ENCODE peak calls at places on chromosomes 6 and 20, in eight cellular contexts. G is epithelial cell of esophagus, R is NCI-H1417, F is HEK293T, C is Right ventricle myocardium superior, Z is AG08396, X is body of pancreas, N is IMR-90. W is an unnamed sample.

GRCh38 chr6:105651969-105652368 is 249.1 kb upstream of the PREP start:
- DNase-seq in X (no peak), F (no peak), Z (no peak), N (no peak), G (no peak), R (no peak), C (no peak), W (no peak)

GRCh38 chr6:42451146-42451594 is 556 bp downstream of the TRERF1 start:
- DNase-seq in R (no peak), G (no peak), C (no peak), F (no peak), Z (no peak), X (no peak), N (no peak), W (no peak)

GRCh38 chr6:162533009-162533400 is 194.6 kb downstream of the PRKN start:
- DNase-seq in X (no peak), N (no peak), F (no peak), C (no peak), Z (no peak), R (no peak), G (no peak), W (no peak)

GRCh38 chr6:39217177-39217864 is 12.0 kb downstream of the KCNK5 start:
- DNase-seq in X (peak), Z (no peak), R (no peak), F (peak), C (no peak), G (no peak), N (no peak), W (no peak)

GRCh38 chr6:28251648-28252506 is at the start of gene ZKSCAN4:
- DNase-seq in C (peak), X (peak), N (peak), F (peak), Z (peak), G (peak), R (peak), W (peak)

GRCh38 chr6:70135219-70135769 is 167.6 kb downstream of the COL9A1 start:
- DNase-seq in F (no peak), N (no peak), X (peak), G (no peak), Z (no peak), R (no peak), C (no peak), W (no peak)

GRCh38 chr6:14246876-14247275 is 129.3 kb downstream of the CD83 start:
- DNase-seq in X (no peak), G (no peak), R (no peak), Z (no peak), F (no peak), N (no peak), C (no peak), W (no peak)

GRCh38 chr6:46062312-46062711 is 46.7 kb upstream of the CLIC5 start:
- DNase-seq in G (no peak), N (no peak), C (no peak), F (no peak), X (peak), R (peak), Z (no peak), W (no peak)

GRCh38 chr20:53146201-53146891 is 174.2 kb downstream of the TSHZ2 start:
- DNase-seq in Z (no peak), N (no peak), G (no peak), F (no peak), R (no peak), C (no peak), X (no peak), W (no peak)

GRCh38 chr20:25036331-25036936 is 21.5 kb downstream of the ACSS1 start:
- DNase-seq in R (no peak), F (no peak), X (peak), C (no peak), Z (no peak), G (no peak), N (no peak), W (no peak)

GRCh38 chr6:170053966-170054661 is 236.8 kb downstream of the DLL1 start:
- DNase-seq in G (no peak), X (no peak), N (no peak), Z (no peak), R (no peak), C (peak), F (no peak), W (no peak)

GRCh38 chr6:1477432-1478090 is 88.2 kb downstream of the FOXF2 start:
- DNase-seq in C (no peak), G (peak), X (no peak), R (no peak), N (peak), F (no peak), Z (peak), W (no peak)

GRCh38 chr6:4670295-4670694 is 105.9 kb upstream of the CDYL start:
- DNase-seq in N (no peak), R (no peak), Z (no peak), F (no peak), X (no peak), C (no peak), G (no peak), W (no peak)

GRCh38 chr6:44976677-44977405 is 351.3 kb upstream of the RUNX2 start:
- DNase-seq in G (peak), Z (no peak), R (no peak), F (no peak), N (peak), X (no peak), C (no peak), W (no peak)

GRCh38 chr20:63036266-63036665 is 29.5 kb upstream of the BHLHE23 start:
- DNase-seq in N (no peak), F (no peak), X (no peak), C (peak), G (no peak), R (no peak), Z (no peak), W (no peak)

GRCh38 chr6:29748391-29749352 is 25.4 kb downstream of the HLA-F start:
- DNase-seq in G (peak), N (peak), Z (peak), R (peak), C (peak), X (peak), F (peak), W (peak)

GRCh38 chr20:56414842-56415765 is 3.0 kb downstream of the CASS4 start:
- DNase-seq in Z (peak), F (no peak), C (no peak), X (no peak), G (peak), R (no peak), N (peak), W (no peak)

GRCh38 chr6:131914234-131914633 is 36.9 kb downstream of the CCN2 start:
- DNase-seq in C (no peak), N (peak), R (no peak), Z (no peak), X (no peak), F (no peak), G (peak), W (no peak)

GRCh38 chr20:51331466-51331865 is 211.1 kb downstream of the NFATC2 start:
- DNase-seq in N (peak), F (no peak), C (no peak), X (no peak), Z (no peak), R (no peak), G (peak), W (no peak)

GRCh38 chr20:36483919-36484808 is 57.2 kb upstream of the MYL9 start:
- DNase-seq in X (peak), R (no peak), G (peak), C (no peak), N (peak), F (no peak), Z (no peak), W (peak)

W was measured in NCI-H345.